ENCODE peak calls at places on chromosomes 11 and 22, in four cellular contexts. One of them, this sample, is unnamed.

GRCh38 chr11:106415510-106415909 is 338.0 kb downstream of the AASDHPPT start:
- DNase-seq in colonic mucosa: no peak
- DNase-seq in heart left ventricle: no peak
- DNase-seq in stomach: no peak
- DNase-seq in this sample: no peak

GRCh38 chr11:116336540-116336939 is 436.2 kb downstream of the BUD13 start:
- DNase-seq in colonic mucosa: no peak
- DNase-seq in heart left ventricle: no peak
- DNase-seq in stomach: no peak
- DNase-seq in this sample: no peak

GRCh38 chr11:57761301-57762234 is at the start of gene CTNND1:
- DNase-seq in colonic mucosa: peak; percentile 92
- DNase-seq in heart left ventricle: peak; percentile 91
- DNase-seq in stomach: peak; percentile 89
- DNase-seq in this sample: no peak

GRCh38 chr11:32396991-32397390 is 38.3 kb downstream of the WT1 start:
- DNase-seq in colonic mucosa: no peak
- DNase-seq in heart left ventricle: no peak
- DNase-seq in stomach: no peak
- DNase-seq in this sample: no peak

GRCh38 chr11:65868076-65868667 is 4.4 kb downstream of the EFEMP2 start:
- DNase-seq in colonic mucosa: no peak
- DNase-seq in heart left ventricle: no peak
- DNase-seq in stomach: no peak
- DNase-seq in this sample: no peak

GRCh38 chr11:132943325-132943736 is 589.0 kb downstream of the OPCML start:
- DNase-seq in colonic mucosa: no peak
- DNase-seq in heart left ventricle: no peak
- DNase-seq in stomach: no peak
- DNase-seq in this sample: no peak

GRCh38 chr11:84498016-84498415 is 1129.1 kb downstream of the DLG2 start:
- DNase-seq in colonic mucosa: no peak
- DNase-seq in heart left ventricle: no peak
- DNase-seq in stomach: no peak
- DNase-seq in this sample: no peak

GRCh38 chr11:1852885-1853284 is at the start of gene LSP1:
- DNase-seq in colonic mucosa: no peak
- DNase-seq in heart left ventricle: no peak
- DNase-seq in stomach: peak; percentile 57
- DNase-seq in this sample: peak; percentile 88

GRCh38 chr11:33617672-33618362 is 82.8 kb downstream of the C11orf91 start:
- DNase-seq in colonic mucosa: no peak
- DNase-seq in heart left ventricle: no peak
- DNase-seq in stomach: no peak
- DNase-seq in this sample: no peak

GRCh38 chr11:85752890-85753581 is 57.9 kb downstream of the SYTL2 start:
- DNase-seq in colonic mucosa: peak; percentile 45
- DNase-seq in heart left ventricle: no peak
- DNase-seq in stomach: peak; percentile 49
- DNase-seq in this sample: peak; percentile 98

GRCh38 chr11:68142028-68142412 is 20.8 kb upstream of the CHKA start:
- DNase-seq in colonic mucosa: no peak
- DNase-seq in heart left ventricle: no peak
- DNase-seq in stomach: peak; percentile 85
- DNase-seq in this sample: no peak

GRCh38 chr22:30077279-30077678 is 3.0 kb upstream of the HORMAD2 start:
- DNase-seq in colonic mucosa: no peak
- DNase-seq in heart left ventricle: no peak
- DNase-seq in stomach: no peak
- DNase-seq in this sample: no peak

GRCh38 chr11:31809857-31810778 is 1.0 kb downstream of the PAX6 start:
- DNase-seq in colonic mucosa: no peak
- DNase-seq in heart left ventricle: no peak
- DNase-seq in stomach: no peak
- DNase-seq in this sample: no peak

GRCh38 chr22:18971321-18971751 is 35.2 kb upstream of the PRODH start:
- DNase-seq in colonic mucosa: no peak
- DNase-seq in heart left ventricle: no peak
- DNase-seq in stomach: no peak
- DNase-seq in this sample: no peak

GRCh38 chr11:11620966-11621880 is 582 bp downstream of the GALNT18 start:
- DNase-seq in colonic mucosa: peak; percentile 27
- DNase-seq in heart left ventricle: peak; percentile 54
- DNase-seq in stomach: peak; percentile 33
- DNase-seq in this sample: no peak

GRCh38 chr11:11243790-11244469 is 109.1 kb downstream of the CSNK2A3 start:
- DNase-seq in colonic mucosa: no peak
- DNase-seq in heart left ventricle: peak; percentile 67
- DNase-seq in stomach: no peak
- DNase-seq in this sample: peak; percentile 69

GRCh38 chr11:110513521-110514450 is 84.0 kb downstream of the FDX1 start:
- DNase-seq in colonic mucosa: no peak
- DNase-seq in heart left ventricle: no peak
- DNase-seq in stomach: no peak
- DNase-seq in this sample: no peak

DNA sequence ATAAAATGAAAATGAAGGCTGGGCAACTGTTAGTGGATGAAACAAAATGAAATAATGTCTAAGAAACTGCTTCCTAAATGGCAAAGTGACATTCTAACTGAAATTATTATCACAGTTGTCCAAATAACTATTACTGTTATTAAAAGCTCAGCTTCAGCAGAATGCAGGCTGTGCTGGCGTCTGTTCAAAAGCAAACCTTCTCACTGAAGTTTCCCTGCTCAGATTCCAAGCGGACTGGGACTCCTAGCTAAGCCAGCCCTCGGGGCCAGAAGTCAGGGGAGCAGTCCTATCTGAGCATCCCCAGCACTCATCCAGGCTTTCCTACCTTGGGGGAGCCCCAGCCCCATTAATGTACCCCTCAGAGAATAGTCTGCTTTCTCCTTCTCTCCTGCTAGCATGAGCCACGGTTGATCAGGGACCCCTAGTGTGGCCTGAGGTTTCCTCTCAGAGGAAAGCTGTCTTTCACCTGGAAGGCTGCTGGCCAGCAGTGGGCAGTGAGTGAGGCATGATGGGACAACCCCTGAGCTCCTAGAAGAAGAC is 1167.3 kb downstream of the TBC1D22A start:
- DNase-seq in colonic mucosa: no peak
- DNase-seq in heart left ventricle: no peak
- DNase-seq in stomach: no peak
- DNase-seq in this sample: no peak
- H3K4me1 ChIP-seq in colonic mucosa: no peaks in the 10 kb centered on the region
- H3K4me1 ChIP-seq in heart left ventricle: no peaks in the 10 kb centered on the region
- H3K4me1 ChIP-seq in stomach: no peaks in the 10 kb centered on the region
- H3K4me1 ChIP-seq in this sample: no peaks in the 10 kb centered on the region

GRCh38 chr22:43488031-43488892 is 76.4 kb downstream of the MPPED1 start:
- DNase-seq in colonic mucosa: no peak
- DNase-seq in heart left ventricle: no peak
- DNase-seq in stomach: no peak
- DNase-seq in this sample: no peak
- H3K9me3 ChIP-seq in colonic mucosa: no peaks in the 10 kb centered on the region
- H3K9me3 ChIP-seq in heart left ventricle: no peaks in the 10 kb centered on the region
- H3K9me3 ChIP-seq in stomach: no peaks in the 10 kb centered on the region
- H3K9me3 ChIP-seq in this sample: no peaks in the 10 kb centered on the region

GRCh38 chr11:133956650-133957633 is at the start of gene IGSF9B:
- DNase-seq in colonic mucosa: peak; percentile 90
- DNase-seq in heart left ventricle: peak; percentile 89
- DNase-seq in stomach: peak; percentile 89
- DNase-seq in this sample: peak; percentile 93

GRCh38 chr11:133955945-133956421 is 785 bp downstream of the IGSF9B start:
- DNase-seq in colonic mucosa: no peak
- DNase-seq in heart left ventricle: no peak
- DNase-seq in stomach: no peak
- DNase-seq in this sample: no peak

GRCh38 chr11:133955091-133955846 is 1.5 kb downstream of the IGSF9B start:
- DNase-seq in colonic mucosa: no peak
- DNase-seq in heart left ventricle: peak; percentile 81
- DNase-seq in stomach: no peak
- DNase-seq in this sample: peak; percentile 38

GRCh38 chr11:133953999-133954398 is 2.8 kb downstream of the IGSF9B start:
- DNase-seq in colonic mucosa: no peak
- DNase-seq in heart left ventricle: no peak
- DNase-seq in stomach: no peak
- DNase-seq in this sample: no peak

DNA sequence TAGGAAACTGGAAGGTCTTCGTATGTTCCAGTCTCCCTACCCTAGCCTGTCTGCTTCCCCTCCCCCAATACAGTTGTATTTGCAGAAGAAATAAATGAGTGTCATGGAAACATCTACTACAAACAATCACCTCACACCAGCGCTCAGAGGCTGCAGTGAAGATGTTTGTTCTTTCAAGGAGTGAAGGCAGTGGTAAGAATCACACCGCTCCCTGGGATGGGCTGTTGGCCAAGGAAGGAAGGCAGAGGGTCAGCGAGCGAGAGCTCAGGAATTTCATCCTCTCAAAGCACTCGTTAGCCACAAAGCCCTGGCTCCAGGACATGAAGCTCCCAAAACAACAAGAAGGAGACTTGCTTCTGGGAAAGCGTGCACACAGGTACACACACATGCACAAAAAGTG is 1.2 kb upstream of the IGSF9B start:
- DNase-seq in colonic mucosa: no peak
- DNase-seq in heart left ventricle: no peak
- DNase-seq in stomach: no peak
- DNase-seq in this sample: no peak
- H3K27ac ChIP-seq in colonic mucosa: no peak overlapping the region
- H3K27ac ChIP-seq in heart left ventricle: no peak overlapping the region
- H3K27ac ChIP-seq in stomach: peak overlapping the region; percentile 90
- H3K27ac ChIP-seq in this sample: no peak overlapping the region

DNA sequence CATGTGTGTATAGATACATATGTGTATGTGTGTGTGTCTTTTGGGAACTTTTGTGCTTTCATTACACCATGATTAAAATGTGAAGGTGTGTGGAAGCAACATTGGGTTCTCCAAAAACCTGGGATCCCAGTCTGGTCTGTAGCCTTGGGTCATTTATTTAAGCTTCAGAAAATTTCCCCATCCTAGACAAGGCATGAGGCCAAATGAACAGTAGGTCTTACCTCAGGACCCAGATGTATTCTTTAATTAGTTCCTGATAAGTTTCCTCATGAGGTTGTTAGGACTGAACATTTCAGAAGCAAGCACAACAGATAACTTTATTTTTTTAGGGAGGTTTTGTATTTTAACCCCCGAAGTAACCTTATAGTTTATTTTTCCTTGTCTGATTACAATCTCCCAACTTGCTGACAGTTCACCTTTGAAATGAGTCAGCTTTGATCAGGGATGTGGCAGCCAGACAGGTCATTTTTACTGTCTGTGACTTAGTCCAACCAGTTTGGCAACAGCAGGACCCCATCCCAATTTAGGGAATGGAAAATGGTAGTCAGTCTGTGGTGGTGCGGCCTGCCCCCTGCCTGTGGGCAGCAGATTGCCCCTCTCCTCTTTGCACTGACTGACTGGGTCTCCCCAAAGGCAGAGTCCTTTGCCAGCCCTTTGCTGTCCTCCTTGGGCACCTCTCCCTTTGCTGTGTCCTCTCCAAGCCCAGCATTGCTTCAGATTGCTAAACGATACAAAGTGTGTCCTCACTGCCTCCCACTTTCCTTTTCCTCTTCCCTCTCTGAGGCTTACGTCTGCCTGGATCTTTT is 88.3 kb downstream of the NAV2 start:
- DNase-seq in colonic mucosa: no peak
- DNase-seq in heart left ventricle: no peak
- DNase-seq in stomach: no peak
- DNase-seq in this sample: no peak
- H3K4me1 ChIP-seq in colonic mucosa: peaks cover 12% of the 10 kb centered on the region
- H3K4me1 ChIP-seq in heart left ventricle: peaks cover 10% of the 10 kb centered on the region
- H3K4me1 ChIP-seq in stomach: peaks cover 49% of the 10 kb centered on the region
- H3K4me1 ChIP-seq in this sample: no peaks in the 10 kb centered on the region

DNA sequence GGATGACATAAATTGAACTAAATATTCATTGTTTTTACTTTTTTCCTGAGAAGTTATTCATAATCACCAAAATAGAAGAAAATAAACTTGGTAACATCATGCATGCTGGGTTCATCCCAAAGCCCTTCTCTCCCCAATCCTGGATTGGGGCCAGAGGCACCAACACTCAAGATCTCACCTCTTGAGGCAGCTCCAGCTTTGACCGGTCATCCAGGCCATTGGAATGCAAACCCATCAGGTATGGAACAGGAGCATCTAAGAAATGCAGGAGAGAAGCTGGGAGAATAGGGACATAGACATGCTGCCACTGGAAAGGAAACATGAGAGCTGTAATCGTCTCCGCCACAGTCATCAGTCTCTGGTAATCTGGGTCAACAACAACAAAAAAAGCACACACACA is 71.8 kb downstream of the DENND5A start:
- DNase-seq in colonic mucosa: no peak
- DNase-seq in heart left ventricle: no peak
- DNase-seq in stomach: no peak
- DNase-seq in this sample: no peak
- H3K9me3 ChIP-seq in colonic mucosa: no peaks in the 10 kb centered on the region
- H3K9me3 ChIP-seq in heart left ventricle: no peaks in the 10 kb centered on the region
- H3K9me3 ChIP-seq in stomach: no peaks in the 10 kb centered on the region
- H3K9me3 ChIP-seq in this sample: no peaks in the 10 kb centered on the region

This sample was measured in CD4-positive, alpha-beta memory T cell.